ENCODE peak calls at places on chromosome 14, in four cellular contexts. P, C, K and J are unnamed samples.
A peak's percentile ranks its signal among the peaks of the same experiment; 100 is the strongest.

GRCh38 chr14:103091041-103091882 is 3.3 kb upstream of the EXOC3L4 start:
- DNase-seq in C (no peak), P (no peak), K (peak; percentile 71), J (no peak)

GRCh38 chr14:83556065-83556464 is 1973.9 kb upstream of the FLRT2 start:
- DNase-seq in K (no peak), C (no peak), P (no peak), J (no peak)

GRCh38 chr14:104216457-104216856 is 78.1 kb downstream of the KIF26A start:
- DNase-seq in C (no peak), K (peak; percentile 2), P (no peak), J (no peak)

GRCh38 chr14:99174920-99175319 is 97.1 kb downstream of the BCL11B start:
- DNase-seq in C (no peak), K (no peak), P (no peak), J (no peak)

GRCh38 chr14:68458840-68459469 is 333.9 kb downstream of the ZFP36L1 start:
- DNase-seq in C (peak; percentile 34), P (no peak), K (no peak), J (no peak)

GRCh38 chr14:70080081-70080480 is 108.7 kb downstream of the SLC8A3 start:
- DNase-seq in P (no peak), C (no peak), K (no peak), J (no peak)

GRCh38 chr14:34219661-34220060 is 242.4 kb downstream of the SPTSSA start:
- DNase-seq in K (no peak), P (no peak), C (no peak), J (no peak)

GRCh38 chr14:88140874-88141273 is 135.9 kb downstream of the GPR65 start:
- DNase-seq in P (no peak), C (no peak), K (no peak), J (no peak)

GRCh38 chr14:22405201-22405600 is 183.8 kb downstream of the DAD1 start:
- DNase-seq in C (no peak), P (no peak), K (no peak), J (no peak)

GRCh38 chr14:53620325-53620716 is 336.3 kb downstream of the BMP4 start:
- DNase-seq in K (no peak), C (no peak), P (no peak), J (peak; percentile 20)

GRCh38 chr14:22379727-22380126 is 209.3 kb downstream of the DAD1 start:
- DNase-seq in P (no peak), K (no peak), C (no peak), J (no peak)

GRCh38 chr14:22994762-22995275 is 12.5 kb upstream of the AJUBA start:
- DNase-seq in K (no peak), C (no peak), P (peak; percentile 61), J (no peak)

GRCh38 chr14:102924632-102925588 is 2.4 kb downstream of the AMN start:
- DNase-seq in C (no peak), K (no peak), P (no peak), J (no peak)

GRCh38 chr14:63288853-63289252 is 29.9 kb downstream of the GPHB5 start:
- DNase-seq in C (no peak), P (no peak), K (no peak), J (no peak)

GRCh38 chr14:59116984-59117415 is 71.5 kb upstream of the DAAM1 start:
- DNase-seq in K (no peak), C (no peak), P (no peak), J (peak; percentile 23)

GRCh38 chr14:21044106-21044618 is 2.0 kb downstream of the RNASE7 start:
- DNase-seq in K (peak; percentile 58), C (no peak), P (no peak), J (no peak)

GRCh38 chr14:47438650-47439140 is 236.7 kb downstream of the MDGA2 start:
- DNase-seq in P (no peak), C (no peak), K (no peak), J (no peak)

GRCh38 chr14:95040723-95041476 is 116.4 kb downstream of the DICER1 start:
- DNase-seq in P (no peak), K (no peak), C (no peak), J (no peak)

GRCh38 chr14:49988080-49988990 is 95.5 kb downstream of the ARF6 start:
- DNase-seq in C (no peak), P (no peak), K (no peak), J (no peak)

GRCh38 chr14:84988391-84988790 is 541.6 kb upstream of the FLRT2 start:
- DNase-seq in K (no peak), P (no peak), C (no peak), J (no peak)

GRCh38 chr14:82755923-82756322 is 1222.3 kb upstream of the SEL1L start:
- DNase-seq in P (no peak), C (no peak), K (no peak), J (no peak)

GRCh38 chr14:99592394-99592793 is 11.6 kb downstream of the CCDC85C start:
- DNase-seq in K (no peak), C (no peak), P (no peak), J (no peak)

GRCh38 chr14:96863327-96863985 is 66.3 kb downstream of the VRK1 start:
- DNase-seq in P (no peak), C (no peak), K (no peak), J (no peak)

GRCh38 chr14:51304956-51305355 is 64.9 kb downstream of the TMX1 start:
- DNase-seq in K (no peak), C (no peak), P (no peak), J (peak; percentile 86)

GRCh38 chr14:101078892-101079221 is 175.3 kb upstream of the RTL1 start:
- DNase-seq in K (no peak), P (no peak), C (no peak), J (no peak)

GRCh38 chr14:104856157-104856868 is 8.8 kb upstream of the CEP170B start:
- DNase-seq in K (no peak), C (no peak), P (no peak), J (no peak)

GRCh38 chr14:64255756-64256155 is 38.4 kb downstream of the ESR2 start:
- DNase-seq in K (no peak), C (no peak), P (no peak), J (no peak)

GRCh38 chr14:79727900-79728299 is 483.4 kb downstream of the DIO2 start:
- DNase-seq in P (no peak), C (no peak), K (no peak), J (no peak)

GRCh38 chr14:34507459-34507858 is 32.0 kb downstream of the EAPP start:
- DNase-seq in C (no peak), K (no peak), P (no peak), J (no peak)

GRCh38 chr14:90419200-90419599 is 22.4 kb downstream of the CALM1 start:
- DNase-seq in K (peak; percentile 58), P (peak; percentile 87), C (peak; percentile 17), J (peak; percentile 91)

GRCh38 chr14:101561145-101561896 is at the start of gene DIO3:
- DNase-seq in C (no peak), P (peak; percentile 71), K (no peak), J (no peak)

GRCh38 chr14:29652586-29652985 is 275.1 kb downstream of the PRKD1 start:
- DNase-seq in K (no peak), P (no peak), C (no peak), J (no peak)

GRCh38 chr14:51395361-51395849 is 155.4 kb downstream of the TMX1 start:
- DNase-seq in C (peak; percentile 11), P (peak; percentile 50), K (peak; percentile 44), J (peak; percentile 87)

GRCh38 chr14:50059773-50060629 is 56.4 kb downstream of the VCPKMT start:
- DNase-seq in C (no peak), P (no peak), K (no peak), J (no peak)

GRCh38 chr14:89399594-89400068 is 17.4 kb downstream of the FOXN3 start:
- DNase-seq in C (peak; percentile 44), P (no peak), K (no peak), J (no peak)

GRCh38 chr14:22561661-22562579 is 27.1 kb downstream of the DAD1 start:
- DNase-seq in K (no peak), P (no peak), C (no peak), J (no peak)

GRCh38 chr14:63454436-63454835 is 88.7 kb downstream of the PPP2R5E start:
- DNase-seq in C (no peak), P (no peak), K (no peak), J (no peak)

GRCh38 chr14:83463500-83464098 is 1929.9 kb upstream of the SEL1L start:
- DNase-seq in K (no peak), P (no peak), C (peak; percentile 1), J (peak; percentile 63)